ENCODE peak calls at places on chromosome 15, in six cellular contexts. One of them, this sample, is unnamed. For H3K4me1 and H3K9me3, the result is how much of the 10 kb centered on the place peaks cover.

GRCh38 chr15:47887181-47887580 is 169.9 kb downstream of the SEMA6D start:
- DNase-seq in fibroblast of lung: no peak
- DNase-seq in thoracic aorta: no peak
- DNase-seq in neuronal stem cell: no peak
- DNase-seq in astrocyte: no peak
- DNase-seq in suprapubic skin: no peak
- DNase-seq in this sample: no peak

GRCh38 chr15:31212286-31212685 is 110.8 kb upstream of the TRPM1 start:
- DNase-seq in thoracic aorta: no peak
- DNase-seq in suprapubic skin: no peak
- DNase-seq in astrocyte: no peak
- DNase-seq in fibroblast of lung: no peak
- DNase-seq in neuronal stem cell: no peak
- DNase-seq in this sample: no peak

GRCh38 chr15:98231696-98232440 is 271.4 kb downstream of the ARRDC4 start:
- DNase-seq in neuronal stem cell: no peak
- DNase-seq in astrocyte: no peak
- DNase-seq in thoracic aorta: no peak
- DNase-seq in fibroblast of lung: no peak
- DNase-seq in suprapubic skin: no peak
- DNase-seq in this sample: no peak

GRCh38 chr15:101372960-101373525 is 78.0 kb upstream of the SNRPA1 start:
- DNase-seq in thoracic aorta: no peak
- DNase-seq in suprapubic skin: peak
- DNase-seq in neuronal stem cell: no peak
- DNase-seq in astrocyte: no peak
- DNase-seq in fibroblast of lung: no peak
- DNase-seq in this sample: no peak

GRCh38 chr15:66737243-66738010 is 35.4 kb downstream of the SMAD6 start:
- DNase-seq in neuronal stem cell: no peak
- DNase-seq in thoracic aorta: no peak
- DNase-seq in astrocyte: no peak
- DNase-seq in fibroblast of lung: no peak
- DNase-seq in suprapubic skin: no peak
- DNase-seq in this sample: no peak

GRCh38 chr15:35874260-35874905 is 328.4 kb upstream of the DPH6 start:
- DNase-seq in thoracic aorta: no peak
- DNase-seq in neuronal stem cell: no peak
- DNase-seq in suprapubic skin: no peak
- DNase-seq in astrocyte: peak
- DNase-seq in fibroblast of lung: peak
- DNase-seq in this sample: no peak

GRCh38 chr15:49343546-49343945 is 79.5 kb upstream of the FGF7 start:
- DNase-seq in suprapubic skin: no peak
- DNase-seq in fibroblast of lung: no peak
- DNase-seq in neuronal stem cell: no peak
- DNase-seq in thoracic aorta: no peak
- DNase-seq in astrocyte: no peak
- DNase-seq in this sample: no peak

GRCh38 chr15:98746756-98747155 is 98.4 kb downstream of the IGF1R start:
- DNase-seq in fibroblast of lung: no peak
- DNase-seq in thoracic aorta: no peak
- DNase-seq in suprapubic skin: no peak
- DNase-seq in astrocyte: no peak
- DNase-seq in neuronal stem cell: no peak
- DNase-seq in this sample: no peak

GRCh38 chr15:62348119-62348518 is 183.0 kb upstream of the C2CD4B start:
- DNase-seq in astrocyte: no peak
- DNase-seq in neuronal stem cell: no peak
- DNase-seq in thoracic aorta: no peak
- DNase-seq in fibroblast of lung: no peak
- DNase-seq in suprapubic skin: no peak
- DNase-seq in this sample: no peak

DNA sequence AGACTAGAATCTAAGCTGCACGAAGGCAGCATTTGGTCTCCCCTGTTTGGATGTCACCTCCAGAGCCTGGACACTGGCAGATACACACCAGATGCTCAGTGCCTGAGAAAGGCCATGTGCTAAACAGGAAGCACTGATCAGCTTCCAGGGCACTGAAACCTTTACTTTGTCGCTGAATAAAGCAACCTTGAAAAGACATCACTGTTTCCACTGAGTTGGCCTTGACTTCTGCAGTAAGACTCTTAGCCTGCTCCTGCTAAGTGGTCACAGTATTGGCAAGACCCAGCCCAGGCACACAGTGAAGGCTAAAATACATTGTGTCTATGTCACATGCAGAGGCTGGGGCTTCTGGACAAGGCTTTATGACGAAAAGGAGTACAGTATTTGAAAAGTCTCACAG is 104.3 kb upstream of the ICE2 start:
- DNase-seq in suprapubic skin: no peak
- DNase-seq in neuronal stem cell: no peak
- DNase-seq in astrocyte: no peak
- DNase-seq in thoracic aorta: no peak
- DNase-seq in fibroblast of lung: no peak
- DNase-seq in this sample: no peak
- H3K4me1 ChIP-seq in suprapubic skin: half or more
- H3K4me1 ChIP-seq in neuronal stem cell: under half
- H3K4me1 ChIP-seq in astrocyte: under half
- H3K4me1 ChIP-seq in thoracic aorta: under half
- H3K4me1 ChIP-seq in fibroblast of lung: under half
- H3K4me1 ChIP-seq in this sample: under half

DNA sequence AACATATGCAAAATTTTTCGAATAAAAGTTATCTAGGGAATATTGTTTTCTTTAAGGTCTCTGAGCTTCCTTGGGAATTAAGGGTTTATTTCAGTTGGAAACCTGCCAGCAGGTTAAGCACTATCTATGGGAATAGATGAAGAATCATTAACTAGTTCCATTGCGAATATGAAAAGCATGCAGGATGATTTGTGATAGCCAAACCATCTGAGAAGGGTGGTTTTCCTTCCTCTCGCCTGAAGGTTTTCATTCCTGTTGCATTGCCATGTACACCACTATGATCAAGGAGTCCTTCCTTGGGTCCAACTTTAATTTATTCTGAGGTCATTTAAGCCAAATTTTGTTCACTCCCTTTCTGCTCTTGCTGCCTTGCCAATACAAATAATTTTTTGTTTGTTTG is 184.9 kb downstream of the NR2F2 start:
- DNase-seq in neuronal stem cell: no peak
- DNase-seq in suprapubic skin: no peak
- DNase-seq in thoracic aorta: no peak
- DNase-seq in astrocyte: no peak
- DNase-seq in fibroblast of lung: no peak
- DNase-seq in this sample: no peak
- H3K9me3 ChIP-seq in neuronal stem cell: under half
- H3K9me3 ChIP-seq in suprapubic skin: under half
- H3K9me3 ChIP-seq in thoracic aorta: under half
- H3K9me3 ChIP-seq in astrocyte: under half
- H3K9me3 ChIP-seq in fibroblast of lung: under half
- H3K9me3 ChIP-seq in this sample: under half

DNA sequence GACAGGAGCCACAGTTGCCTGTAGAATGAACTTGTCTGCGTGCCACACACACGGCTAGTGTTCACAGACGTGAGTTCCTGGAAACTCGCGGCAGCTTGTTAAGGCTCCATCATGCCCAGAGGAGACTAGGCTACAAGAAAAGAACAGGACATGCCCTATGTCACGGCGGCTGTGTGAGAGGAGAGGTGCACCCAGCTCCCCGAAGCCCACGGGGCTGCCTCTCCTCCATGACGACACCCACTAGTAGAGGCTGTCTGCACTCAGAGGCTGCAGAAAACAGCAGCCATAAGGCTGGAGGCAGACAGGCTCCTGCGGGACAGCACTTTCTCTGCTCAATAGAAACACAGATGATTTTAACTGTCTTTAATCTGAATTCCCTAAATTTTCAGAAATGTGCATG is 19.0 kb upstream of the OCA2 start:
- DNase-seq in fibroblast of lung: no peak
- DNase-seq in neuronal stem cell: no peak
- DNase-seq in suprapubic skin: no peak
- DNase-seq in thoracic aorta: no peak
- DNase-seq in astrocyte: no peak
- DNase-seq in this sample: no peak
- H3K4me1 ChIP-seq in fibroblast of lung: under half
- H3K4me1 ChIP-seq in neuronal stem cell: under half
- H3K4me1 ChIP-seq in suprapubic skin: under half
- H3K4me1 ChIP-seq in thoracic aorta: under half
- H3K4me1 ChIP-seq in astrocyte: under half
- H3K4me1 ChIP-seq in this sample: under half

GRCh38 chr15:44023176-44023575 is 171.9 kb downstream of the FRMD5 start:
- DNase-seq in thoracic aorta: no peak
- DNase-seq in neuronal stem cell: no peak
- DNase-seq in astrocyte: no peak
- DNase-seq in suprapubic skin: no peak
- DNase-seq in fibroblast of lung: no peak
- DNase-seq in this sample: no peak

GRCh38 chr15:44033894-44034293 is 161.2 kb downstream of the FRMD5 start:
- DNase-seq in fibroblast of lung: peak
- DNase-seq in thoracic aorta: no peak
- DNase-seq in suprapubic skin: no peak
- DNase-seq in astrocyte: peak
- DNase-seq in neuronal stem cell: no peak
- DNase-seq in this sample: no peak

GRCh38 chr15:44029940-44030568 is 165.0 kb downstream of the FRMD5 start:
- DNase-seq in fibroblast of lung: peak
- DNase-seq in suprapubic skin: no peak
- DNase-seq in astrocyte: peak
- DNase-seq in neuronal stem cell: no peak
- DNase-seq in thoracic aorta: no peak
- DNase-seq in this sample: no peak

GRCh38 chr15:44029003-44029402 is 166.1 kb downstream of the FRMD5 start:
- DNase-seq in suprapubic skin: no peak
- DNase-seq in thoracic aorta: no peak
- DNase-seq in astrocyte: no peak
- DNase-seq in fibroblast of lung: peak
- DNase-seq in neuronal stem cell: no peak
- DNase-seq in this sample: no peak

GRCh38 chr15:44028349-44028748 is 166.7 kb downstream of the FRMD5 start:
- DNase-seq in thoracic aorta: no peak
- DNase-seq in fibroblast of lung: peak
- DNase-seq in astrocyte: peak
- DNase-seq in suprapubic skin: no peak
- DNase-seq in neuronal stem cell: no peak
- DNase-seq in this sample: no peak
- H3K9me3 ChIP-seq in thoracic aorta: under half
- H3K9me3 ChIP-seq in fibroblast of lung: under half
- H3K9me3 ChIP-seq in astrocyte: under half
- H3K9me3 ChIP-seq in suprapubic skin: under half
- H3K9me3 ChIP-seq in neuronal stem cell: under half
- H3K9me3 ChIP-seq in this sample: under half

GRCh38 chr15:68612533-68612932 is 33.7 kb downstream of the CORO2B start:
- DNase-seq in suprapubic skin: no peak
- DNase-seq in fibroblast of lung: no peak
- DNase-seq in neuronal stem cell: no peak
- DNase-seq in astrocyte: no peak
- DNase-seq in thoracic aorta: no peak
- DNase-seq in this sample: no peak

GRCh38 chr15:68610825-68611224 is 32.0 kb downstream of the CORO2B start:
- DNase-seq in astrocyte: no peak
- DNase-seq in suprapubic skin: no peak
- DNase-seq in fibroblast of lung: no peak
- DNase-seq in neuronal stem cell: no peak
- DNase-seq in thoracic aorta: no peak
- DNase-seq in this sample: no peak

GRCh38 chr15:68614621-68615035 is 35.8 kb downstream of the CORO2B start:
- DNase-seq in neuronal stem cell: peak
- DNase-seq in thoracic aorta: no peak
- DNase-seq in suprapubic skin: no peak
- DNase-seq in fibroblast of lung: no peak
- DNase-seq in astrocyte: no peak
- DNase-seq in this sample: no peak

GRCh38 chr15:68615301-68615700 is 36.5 kb downstream of the CORO2B start:
- DNase-seq in thoracic aorta: no peak
- DNase-seq in suprapubic skin: no peak
- DNase-seq in fibroblast of lung: no peak
- DNase-seq in neuronal stem cell: no peak
- DNase-seq in astrocyte: no peak
- DNase-seq in this sample: no peak

DNA sequence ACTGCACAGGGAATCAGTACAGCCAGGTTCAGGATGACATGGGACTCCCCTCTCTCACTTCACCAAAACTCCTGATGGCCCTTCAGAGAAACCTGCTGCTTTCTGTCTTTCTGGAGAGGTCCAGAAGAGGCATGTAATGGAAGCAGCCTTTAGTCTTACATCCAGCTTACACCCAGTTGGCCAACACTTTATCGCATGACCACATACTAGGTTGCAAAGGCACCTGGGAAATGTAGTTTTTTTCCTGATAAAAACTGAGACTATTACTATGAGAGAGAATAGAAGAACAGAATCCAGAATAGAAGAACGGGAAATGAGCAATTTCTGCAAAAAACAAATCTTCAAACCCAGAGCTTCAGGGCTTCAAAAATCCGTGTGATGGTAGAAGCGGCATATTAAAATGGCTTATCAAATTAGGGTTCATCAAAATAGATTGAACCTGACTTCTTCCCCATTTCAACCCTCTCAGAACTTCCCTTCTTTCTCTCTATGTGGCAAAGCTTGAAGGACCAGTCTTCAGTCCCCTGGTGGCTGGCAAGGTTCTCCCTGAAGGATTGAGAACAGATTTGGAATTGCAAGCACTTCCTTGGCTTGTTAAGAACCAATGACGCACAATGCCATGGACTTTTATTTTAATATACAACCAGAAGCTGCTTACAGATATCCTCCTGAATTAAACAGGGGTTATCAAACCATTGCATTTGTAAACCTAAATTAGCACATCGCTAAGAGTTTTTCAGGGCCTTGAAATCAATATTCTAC is 34.4 kb downstream of the CORO2B start:
- DNase-seq in astrocyte: no peak
- DNase-seq in fibroblast of lung: no peak
- DNase-seq in thoracic aorta: no peak
- DNase-seq in suprapubic skin: no peak
- DNase-seq in neuronal stem cell: no peak
- DNase-seq in this sample: no peak
- H3K4me1 ChIP-seq in astrocyte: under half
- H3K4me1 ChIP-seq in fibroblast of lung: under half
- H3K4me1 ChIP-seq in thoracic aorta: under half
- H3K4me1 ChIP-seq in suprapubic skin: under half
- H3K4me1 ChIP-seq in neuronal stem cell: under half
- H3K4me1 ChIP-seq in this sample: under half

GRCh38 chr15:27770769-27771554 is 328.2 kb downstream of the OCA2 start:
- DNase-seq in suprapubic skin: no peak
- DNase-seq in astrocyte: no peak
- DNase-seq in fibroblast of lung: no peak
- DNase-seq in thoracic aorta: no peak
- DNase-seq in neuronal stem cell: no peak
- DNase-seq in this sample: no peak

GRCh38 chr15:27771892-27772291 is 327.2 kb downstream of the OCA2 start:
- DNase-seq in astrocyte: no peak
- DNase-seq in thoracic aorta: no peak
- DNase-seq in fibroblast of lung: no peak
- DNase-seq in suprapubic skin: no peak
- DNase-seq in neuronal stem cell: no peak
- DNase-seq in this sample: no peak

GRCh38 chr15:27774638-27775037 is 324.5 kb downstream of the OCA2 start:
- DNase-seq in astrocyte: no peak
- DNase-seq in fibroblast of lung: no peak
- DNase-seq in suprapubic skin: no peak
- DNase-seq in thoracic aorta: no peak
- DNase-seq in neuronal stem cell: no peak
- DNase-seq in this sample: no peak

GRCh38 chr15:27776501-27776900 is 322.6 kb downstream of the OCA2 start:
- DNase-seq in thoracic aorta: no peak
- DNase-seq in astrocyte: no peak
- DNase-seq in fibroblast of lung: no peak
- DNase-seq in suprapubic skin: no peak
- DNase-seq in neuronal stem cell: no peak
- DNase-seq in this sample: no peak

GRCh38 chr15:27774191-27774590 is 324.9 kb downstream of the OCA2 start:
- DNase-seq in astrocyte: no peak
- DNase-seq in suprapubic skin: no peak
- DNase-seq in neuronal stem cell: no peak
- DNase-seq in thoracic aorta: no peak
- DNase-seq in fibroblast of lung: no peak
- DNase-seq in this sample: no peak
- H3K9me3 ChIP-seq in astrocyte: under half
- H3K9me3 ChIP-seq in suprapubic skin: under half
- H3K9me3 ChIP-seq in neuronal stem cell: under half
- H3K9me3 ChIP-seq in thoracic aorta: under half
- H3K9me3 ChIP-seq in fibroblast of lung: under half
- H3K9me3 ChIP-seq in this sample: under half

This sample was measured in iPS DF 6.9.